ENCODE peak calls at places on chromosomes 1 and 21, in seven cellular contexts. B is choroid plexus epithelial cell, K is fibroblast of the aortic adventitia, N is gastrocnemius medialis, O is psoas muscle, L is brain microvascular endothelial cell, I is AG09309. E is an unnamed sample.

GRCh38 chr1:67213164-67213563 is 46.9 kb downstream of the IL23R start:
- DNase-seq in B (peak; percentile 52), K (peak; percentile 14), N (no peak), O (no peak), L (no peak), I (no peak), E (no peak)

GRCh38 chr1:185939142-185939541 is 205.0 kb downstream of the HMCN1 start:
- DNase-seq in B (peak; percentile 55), K (no peak), N (no peak), O (no peak), L (no peak), I (no peak), E (peak; percentile 79)

GRCh38 chr1:89542345-89542744 is 17.7 kb downstream of the LRRC8B start:
- DNase-seq in B (no peak), K (no peak), N (no peak), O (no peak), L (no peak), I (no peak), E (no peak)

GRCh38 chr1:8222789-8223188 is 95.1 kb upstream of the SLC45A1 start:
- DNase-seq in B (no peak), K (no peak), N (no peak), O (no peak), L (no peak), I (no peak), E (no peak)

GRCh38 chr1:35062518-35063196 is 16.5 kb upstream of the ZMYM1 start:
- DNase-seq in B (peak; percentile 75), K (peak; percentile 86), N (no peak), O (no peak), L (peak; percentile 82), I (no peak), E (peak; percentile 36)

GRCh38 chr21:18617291-18617690 is 213.7 kb upstream of the TMPRSS15 start:
- DNase-seq in B (peak; percentile 1), K (no peak), N (no peak), O (no peak), L (no peak), I (no peak), E (no peak)

GRCh38 chr1:150619576-150620509 is 9.6 kb downstream of the ENSA start:
- DNase-seq in B (peak; percentile 80), K (peak; percentile 85), N (peak; percentile 41), O (no peak), L (peak; percentile 62), I (peak; percentile 61), E (peak; percentile 81)

GRCh38 chr21:38699048-38699447 is 106.7 kb upstream of the ETS2 start:
- DNase-seq in B (peak; percentile 12), K (no peak), N (no peak), O (no peak), L (no peak), I (no peak), E (no peak)

GRCh38 chr1:150615346-150616201 is 13.8 kb downstream of the ENSA start:
- DNase-seq in B (no peak), K (no peak), N (no peak), O (no peak), L (no peak), I (no peak), E (no peak)

GRCh38 chr1:14598498-14599172 is at the start of gene KAZN:
- DNase-seq in B (no peak), K (no peak), N (no peak), O (peak; percentile 33), L (no peak), I (no peak), E (peak; percentile 5)
- TF ChIP-seq CTCF in B (no peak), K (no peak), N (no peak), O (no peak), L (no peak), I (peak; percentile 11), E (no peak)

DNA sequence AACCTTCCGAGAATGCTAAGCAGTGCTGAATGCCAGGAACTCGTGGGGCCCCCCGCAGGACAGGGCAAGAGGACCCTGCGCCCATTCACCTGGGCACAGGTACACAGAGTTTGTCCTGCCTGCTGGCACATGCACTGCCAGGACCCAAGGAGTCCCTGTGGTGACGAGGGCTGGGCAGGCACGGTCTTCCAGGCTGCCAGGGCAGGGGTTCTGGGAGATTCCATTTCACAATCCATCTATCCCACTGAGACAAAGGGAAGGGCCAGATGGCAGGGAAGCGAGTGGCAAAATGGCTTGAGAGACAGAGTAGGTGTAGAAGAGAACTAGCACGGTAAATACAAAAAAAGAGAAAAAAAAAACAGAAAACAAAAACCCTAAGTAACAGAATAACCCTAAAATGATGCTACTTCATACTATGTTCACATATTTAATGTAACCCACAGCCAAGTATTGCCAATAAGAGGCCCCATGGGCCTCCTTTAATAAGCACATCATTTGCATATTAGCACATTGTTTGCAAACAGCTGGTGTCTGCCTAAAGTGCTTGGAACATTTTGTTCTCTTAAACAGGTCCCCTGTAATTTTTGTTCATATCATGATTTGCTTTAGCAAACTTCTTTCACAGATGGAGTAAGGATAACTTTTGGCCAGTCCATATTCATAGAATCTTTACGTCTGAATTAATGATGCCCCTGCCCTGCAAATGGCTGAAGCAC is 83.8 kb downstream of the STUM start:
- DNase-seq in B (no peak), K (no peak), N (peak; percentile 48), O (no peak), L (no peak), I (no peak), E (no peak)
- H3K4me3 ChIP-seq in B (no peak overlapping the region), K (no peak overlapping the region), N (no peak overlapping the region), O (no peak overlapping the region), L (no peak overlapping the region), I (no peak overlapping the region), E (no peak overlapping the region)

GRCh38 chr1:42162181-42162580 is 2.4 kb downstream of the GUCA2A start:
- DNase-seq in B (no peak), K (no peak), N (no peak), O (no peak), L (no peak), I (no peak), E (no peak)

GRCh38 chr1:42153598-42153995 is 387 bp downstream of the GUCA2B start:
- DNase-seq in B (no peak), K (no peak), N (no peak), O (no peak), L (no peak), I (no peak), E (no peak)

GRCh38 chr1:42155362-42155761 is 2.2 kb downstream of the GUCA2B start:
- DNase-seq in B (no peak), K (no peak), N (no peak), O (no peak), L (no peak), I (no peak), E (no peak)

GRCh38 chr1:42154685-42155084 is 1.5 kb downstream of the GUCA2B start:
- DNase-seq in B (no peak), K (no peak), N (no peak), O (no peak), L (no peak), I (no peak), E (no peak)

GRCh38 chr1:42157667-42158066 is 4.5 kb downstream of the GUCA2B start:
- DNase-seq in B (no peak), K (no peak), N (no peak), O (no peak), L (no peak), I (no peak), E (no peak)
- TF ChIP-seq CTCF in B (no peak), K (no peak), N (no peak), O (no peak), L (peak; percentile 14), I (no peak), E (no peak)

DNA sequence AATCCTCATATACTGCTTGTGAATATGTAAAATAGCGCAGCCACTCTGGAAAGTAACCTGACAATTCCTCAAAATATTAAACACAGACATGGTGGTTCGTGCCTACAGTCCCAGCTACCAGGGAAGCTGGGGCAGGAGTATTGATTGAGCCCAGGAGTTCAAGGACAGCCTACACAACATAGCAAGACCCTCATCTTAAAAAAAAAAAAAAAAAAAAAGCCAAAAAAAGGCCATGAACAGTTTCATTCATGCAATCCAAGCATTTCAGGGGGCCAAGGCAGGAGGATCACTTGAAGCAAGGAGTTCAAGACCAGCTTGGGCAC is 4.6 kb downstream of the USP48 start:
- DNase-seq in B (no peak), K (no peak), N (no peak), O (no peak), L (no peak), I (no peak), E (no peak)
- H3K4me3 ChIP-seq in B (no peak overlapping the region), K (no peak overlapping the region), N (no peak overlapping the region), O (no peak overlapping the region), L (no peak overlapping the region), I (no peak overlapping the region), E (no peak overlapping the region)

GRCh38 chr1:179194068-179194537 is 35.4 kb downstream of the ABL2 start:
- DNase-seq in B (no peak), K (no peak), N (no peak), O (no peak), L (no peak), I (no peak), E (no peak)
- TF ChIP-seq CTCF in B (no peak), K (no peak), N (no peak), O (no peak), L (no peak), I (no peak), E (no peak)

GRCh38 chr1:179955731-179956130 is 1.1 kb downstream of the CEP350 start:
- DNase-seq in B (no peak), K (no peak), N (no peak), O (no peak), L (no peak), I (no peak), E (no peak)

GRCh38 chr1:179954494-179955317 is at the start of gene CEP350:
- DNase-seq in B (peak; percentile 100), K (peak; percentile 99), N (peak; percentile 98), O (peak; percentile 98), L (peak; percentile 99), I (peak; percentile 97), E (peak; percentile 99)

GRCh38 chr1:179955318-179955638 is 668 bp downstream of the CEP350 start:
- DNase-seq in B (no peak), K (peak; percentile 17), N (no peak), O (no peak), L (no peak), I (no peak), E (no peak)

GRCh38 chr1:179952181-179952580 is 2.4 kb upstream of the CEP350 start:
- DNase-seq in B (no peak), K (no peak), N (no peak), O (no peak), L (no peak), I (no peak), E (no peak)

GRCh38 chr1:179953974-179954493 is 576 bp upstream of the CEP350 start:
- DNase-seq in B (peak; percentile 63), K (peak; percentile 69), N (peak; percentile 48), O (no peak), L (peak; percentile 43), I (peak; percentile 13), E (no peak)
- H3K4me3 ChIP-seq in B (peak overlapping the region; percentile 96), K (peak overlapping the region; percentile 92), N (peak overlapping the region; percentile 97), O (peak overlapping the region; percentile 97), L (peak overlapping the region; percentile 95), I (peak overlapping the region; percentile 55), E (peak overlapping the region; percentile 88)

GRCh38 chr1:61950418-61950817 is 208.1 kb downstream of the PATJ start:
- DNase-seq in B (peak; percentile 58), K (peak; percentile 16), N (no peak), O (no peak), L (no peak), I (no peak), E (no peak)
- TF ChIP-seq CTCF in B (peak; percentile 49), K (no peak), N (no peak), O (peak; percentile 22), L (peak; percentile 22), I (no peak), E (peak; percentile 28)

GRCh38 chr1:43360616-43361015 is 1.8 kb downstream of the CDC20 start:
- DNase-seq in B (no peak), K (no peak), N (no peak), O (no peak), L (no peak), I (no peak), E (no peak)
- H3K4me3 ChIP-seq in B (no peak overlapping the region), K (peak overlapping the region; percentile 71), N (no peak overlapping the region), O (no peak overlapping the region), L (peak overlapping the region; percentile 80), I (peak overlapping the region; percentile 74), E (peak overlapping the region; percentile 52)

E was measured in astrocyte of the spinal cord.